ENCODE peak calls at places on chromosomes 12 and 14, in six cellular contexts. One of them, this sample, is unnamed.

GRCh38 chr14:100408350-100409015 is 85.3 kb downstream of the SLC25A47 start:
- DNase-seq in neuronal stem cell: no peak
- DNase-seq in SK-N-SH: no peak
- DNase-seq in astrocyte of the cerebellum: peak
- DNase-seq in fibroblast of pulmonary artery: peak
- DNase-seq in bronchial epithelial cell: peak
- DNase-seq in this sample: no peak

GRCh38 chr12:120890963-120891362 is 13.2 kb downstream of the SPPL3 start:
- DNase-seq in bronchial epithelial cell: no peak
- DNase-seq in astrocyte of the cerebellum: no peak
- DNase-seq in fibroblast of pulmonary artery: no peak
- DNase-seq in neuronal stem cell: no peak
- DNase-seq in SK-N-SH: no peak
- DNase-seq in this sample: no peak

GRCh38 chr12:9625019-9625418 is 17.3 kb upstream of the KLRB1 start:
- DNase-seq in bronchial epithelial cell: peak
- DNase-seq in fibroblast of pulmonary artery: no peak
- DNase-seq in SK-N-SH: no peak
- DNase-seq in astrocyte of the cerebellum: no peak
- DNase-seq in neuronal stem cell: no peak
- DNase-seq in this sample: no peak

GRCh38 chr14:58104808-58105207 is 47.2 kb downstream of the ARMH4 start:
- DNase-seq in SK-N-SH: no peak
- DNase-seq in fibroblast of pulmonary artery: peak
- DNase-seq in neuronal stem cell: no peak
- DNase-seq in bronchial epithelial cell: peak
- DNase-seq in astrocyte of the cerebellum: peak
- DNase-seq in this sample: peak

GRCh38 chr14:74934476-74935339 is 11.6 kb upstream of the RPS6KL1 start:
- DNase-seq in neuronal stem cell: no peak
- DNase-seq in astrocyte of the cerebellum: no peak
- DNase-seq in fibroblast of pulmonary artery: no peak
- DNase-seq in bronchial epithelial cell: no peak
- DNase-seq in SK-N-SH: no peak
- DNase-seq in this sample: no peak

GRCh38 chr14:98937021-98937420 is 335.0 kb downstream of the BCL11B start:
- DNase-seq in bronchial epithelial cell: no peak
- DNase-seq in astrocyte of the cerebellum: no peak
- DNase-seq in neuronal stem cell: no peak
- DNase-seq in fibroblast of pulmonary artery: no peak
- DNase-seq in SK-N-SH: no peak
- DNase-seq in this sample: no peak

GRCh38 chr14:54650331-54651017 is 83.5 kb downstream of the SAMD4A start:
- DNase-seq in SK-N-SH: no peak
- DNase-seq in astrocyte of the cerebellum: no peak
- DNase-seq in bronchial epithelial cell: peak
- DNase-seq in neuronal stem cell: no peak
- DNase-seq in fibroblast of pulmonary artery: peak
- DNase-seq in this sample: peak

GRCh38 chr12:2414810-2415567 is 362.2 kb downstream of the CACNA1C start:
- DNase-seq in neuronal stem cell: no peak
- DNase-seq in fibroblast of pulmonary artery: no peak
- DNase-seq in astrocyte of the cerebellum: no peak
- DNase-seq in SK-N-SH: no peak
- DNase-seq in bronchial epithelial cell: no peak
- DNase-seq in this sample: no peak

GRCh38 chr14:68544150-68544892 is 248.5 kb downstream of the ZFP36L1 start:
- DNase-seq in fibroblast of pulmonary artery: peak
- DNase-seq in SK-N-SH: no peak
- DNase-seq in astrocyte of the cerebellum: peak
- DNase-seq in neuronal stem cell: no peak
- DNase-seq in bronchial epithelial cell: peak
- DNase-seq in this sample: peak

GRCh38 chr14:90557516-90557915 is 160.7 kb downstream of the CALM1 start:
- DNase-seq in neuronal stem cell: no peak
- DNase-seq in bronchial epithelial cell: no peak
- DNase-seq in SK-N-SH: no peak
- DNase-seq in fibroblast of pulmonary artery: no peak
- DNase-seq in astrocyte of the cerebellum: no peak
- DNase-seq in this sample: no peak

GRCh38 chr12:121872546-121873223 is 14.0 kb upstream of the HPD start:
- DNase-seq in bronchial epithelial cell: peak
- DNase-seq in neuronal stem cell: no peak
- DNase-seq in fibroblast of pulmonary artery: peak
- DNase-seq in SK-N-SH: peak
- DNase-seq in astrocyte of the cerebellum: peak
- DNase-seq in this sample: peak

GRCh38 chr12:124992874-124993567 is 424 bp upstream of the BRI3BP start:
- DNase-seq in astrocyte of the cerebellum: no peak
- DNase-seq in bronchial epithelial cell: peak
- DNase-seq in neuronal stem cell: peak
- DNase-seq in SK-N-SH: peak
- DNase-seq in fibroblast of pulmonary artery: peak
- DNase-seq in this sample: no peak

GRCh38 chr14:68689426-68689825 is 103.4 kb downstream of the ZFP36L1 start:
- DNase-seq in SK-N-SH: no peak
- DNase-seq in bronchial epithelial cell: no peak
- DNase-seq in neuronal stem cell: no peak
- DNase-seq in fibroblast of pulmonary artery: no peak
- DNase-seq in astrocyte of the cerebellum: no peak
- DNase-seq in this sample: no peak

GRCh38 chr12:50621435-50622304 is 116.9 kb downstream of the DIP2B start:
- DNase-seq in SK-N-SH: no peak
- DNase-seq in astrocyte of the cerebellum: no peak
- DNase-seq in bronchial epithelial cell: no peak
- DNase-seq in fibroblast of pulmonary artery: no peak
- DNase-seq in neuronal stem cell: peak
- DNase-seq in this sample: no peak

GRCh38 chr12:115176741-115177400 is 492.9 kb upstream of the TBX3 start:
- DNase-seq in bronchial epithelial cell: no peak
- DNase-seq in neuronal stem cell: no peak
- DNase-seq in fibroblast of pulmonary artery: peak
- DNase-seq in SK-N-SH: peak
- DNase-seq in astrocyte of the cerebellum: no peak
- DNase-seq in this sample: no peak

GRCh38 chr12:52236386-52237050 is 3.5 kb downstream of the KRT7 start:
- DNase-seq in neuronal stem cell: no peak
- DNase-seq in astrocyte of the cerebellum: no peak
- DNase-seq in fibroblast of pulmonary artery: no peak
- DNase-seq in SK-N-SH: peak
- DNase-seq in bronchial epithelial cell: no peak
- DNase-seq in this sample: no peak

GRCh38 chr12:52216107-52216506 is 16.9 kb upstream of the KRT7 start:
- DNase-seq in astrocyte of the cerebellum: no peak
- DNase-seq in fibroblast of pulmonary artery: no peak
- DNase-seq in bronchial epithelial cell: no peak
- DNase-seq in SK-N-SH: no peak
- DNase-seq in neuronal stem cell: no peak
- DNase-seq in this sample: no peak

GRCh38 chr14:81062380-81062779 is 107.0 kb downstream of the TSHR start:
- DNase-seq in astrocyte of the cerebellum: no peak
- DNase-seq in bronchial epithelial cell: no peak
- DNase-seq in neuronal stem cell: no peak
- DNase-seq in fibroblast of pulmonary artery: no peak
- DNase-seq in SK-N-SH: no peak
- DNase-seq in this sample: no peak

DNA sequence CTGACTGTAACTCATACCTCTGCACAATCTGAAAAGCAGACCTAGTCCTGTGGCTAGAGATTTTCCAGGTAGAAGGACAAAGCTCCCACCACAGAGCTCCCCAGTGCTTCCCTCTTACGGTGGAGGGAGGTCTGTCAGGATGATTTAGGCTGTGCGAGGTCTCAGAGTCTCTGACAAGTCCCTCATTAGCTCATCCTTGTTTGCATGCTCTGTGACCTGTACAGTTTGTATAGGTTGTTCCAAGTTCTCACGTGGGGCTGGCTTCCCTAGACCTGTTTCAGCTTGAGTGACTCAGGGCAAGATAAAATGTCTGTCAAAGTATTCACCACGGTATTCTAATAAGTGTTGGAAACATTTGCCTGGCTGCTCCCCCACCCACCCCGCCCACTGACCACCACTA is 34.8 kb downstream of the ASCL1 start:
- DNase-seq in astrocyte of the cerebellum: no peak
- DNase-seq in neuronal stem cell: no peak
- DNase-seq in fibroblast of pulmonary artery: no peak
- DNase-seq in SK-N-SH: no peak
- DNase-seq in bronchial epithelial cell: no peak
- DNase-seq in this sample: no peak
- H3K4me3 ChIP-seq in astrocyte of the cerebellum: no peak
- H3K4me3 ChIP-seq in neuronal stem cell: no peak
- H3K4me3 ChIP-seq in fibroblast of pulmonary artery: no peak
- H3K4me3 ChIP-seq in SK-N-SH: no peak
- H3K4me3 ChIP-seq in bronchial epithelial cell: no peak
- H3K4me3 ChIP-seq in this sample: no peak

GRCh38 chr12:91998316-91998715 is 147.3 kb downstream of the BTG1 start:
- DNase-seq in bronchial epithelial cell: no peak
- DNase-seq in astrocyte of the cerebellum: no peak
- DNase-seq in neuronal stem cell: no peak
- DNase-seq in SK-N-SH: no peak
- DNase-seq in fibroblast of pulmonary artery: no peak
- DNase-seq in this sample: no peak

GRCh38 chr12:92002195-92002649 is 143.4 kb downstream of the BTG1 start:
- DNase-seq in neuronal stem cell: no peak
- DNase-seq in SK-N-SH: no peak
- DNase-seq in fibroblast of pulmonary artery: no peak
- DNase-seq in astrocyte of the cerebellum: no peak
- DNase-seq in bronchial epithelial cell: no peak
- DNase-seq in this sample: no peak

GRCh38 chr12:91999823-92000222 is 145.8 kb downstream of the BTG1 start:
- DNase-seq in neuronal stem cell: no peak
- DNase-seq in astrocyte of the cerebellum: no peak
- DNase-seq in bronchial epithelial cell: no peak
- DNase-seq in SK-N-SH: no peak
- DNase-seq in fibroblast of pulmonary artery: no peak
- DNase-seq in this sample: no peak

GRCh38 chr12:92002673-92003382 is 142.8 kb downstream of the BTG1 start:
- DNase-seq in fibroblast of pulmonary artery: peak
- DNase-seq in SK-N-SH: peak
- DNase-seq in astrocyte of the cerebellum: no peak
- DNase-seq in bronchial epithelial cell: no peak
- DNase-seq in neuronal stem cell: no peak
- DNase-seq in this sample: no peak

DNA sequence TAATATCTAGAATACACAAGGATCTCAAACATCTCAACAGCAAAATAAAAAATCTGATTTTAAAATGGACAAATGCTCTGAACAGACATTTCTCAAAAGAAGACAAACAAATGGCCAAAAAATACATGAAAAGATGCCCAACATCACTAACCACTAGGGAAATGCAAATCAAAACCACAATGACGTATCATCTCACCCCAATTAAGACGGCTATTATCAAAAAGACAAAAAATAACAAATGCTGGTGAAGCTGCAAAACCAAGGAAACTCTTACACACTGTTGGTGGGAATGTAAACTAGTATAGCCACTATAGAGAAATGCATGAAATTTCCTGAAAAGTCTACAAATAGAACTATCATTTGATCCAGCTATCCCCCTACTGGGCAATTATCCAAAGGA is 145.1 kb downstream of the BTG1 start:
- DNase-seq in astrocyte of the cerebellum: peak
- DNase-seq in neuronal stem cell: no peak
- DNase-seq in bronchial epithelial cell: no peak
- DNase-seq in fibroblast of pulmonary artery: no peak
- DNase-seq in SK-N-SH: no peak
- DNase-seq in this sample: no peak
- H3K4me3 ChIP-seq in astrocyte of the cerebellum: no peak
- H3K4me3 ChIP-seq in neuronal stem cell: no peak
- H3K4me3 ChIP-seq in bronchial epithelial cell: no peak
- H3K4me3 ChIP-seq in fibroblast of pulmonary artery: no peak
- H3K4me3 ChIP-seq in SK-N-SH: no peak
- H3K4me3 ChIP-seq in this sample: no peak

GRCh38 chr12:32496946-32497345 is 97.6 kb downstream of the FGD4 start:
- DNase-seq in SK-N-SH: no peak
- DNase-seq in fibroblast of pulmonary artery: no peak
- DNase-seq in bronchial epithelial cell: no peak
- DNase-seq in astrocyte of the cerebellum: no peak
- DNase-seq in neuronal stem cell: no peak
- DNase-seq in this sample: no peak
- H3K4me3 ChIP-seq in SK-N-SH: no peak
- H3K4me3 ChIP-seq in fibroblast of pulmonary artery: no peak
- H3K4me3 ChIP-seq in bronchial epithelial cell: no peak
- H3K4me3 ChIP-seq in astrocyte of the cerebellum: no peak
- H3K4me3 ChIP-seq in neuronal stem cell: no peak
- H3K4me3 ChIP-seq in this sample: no peak

DNA sequence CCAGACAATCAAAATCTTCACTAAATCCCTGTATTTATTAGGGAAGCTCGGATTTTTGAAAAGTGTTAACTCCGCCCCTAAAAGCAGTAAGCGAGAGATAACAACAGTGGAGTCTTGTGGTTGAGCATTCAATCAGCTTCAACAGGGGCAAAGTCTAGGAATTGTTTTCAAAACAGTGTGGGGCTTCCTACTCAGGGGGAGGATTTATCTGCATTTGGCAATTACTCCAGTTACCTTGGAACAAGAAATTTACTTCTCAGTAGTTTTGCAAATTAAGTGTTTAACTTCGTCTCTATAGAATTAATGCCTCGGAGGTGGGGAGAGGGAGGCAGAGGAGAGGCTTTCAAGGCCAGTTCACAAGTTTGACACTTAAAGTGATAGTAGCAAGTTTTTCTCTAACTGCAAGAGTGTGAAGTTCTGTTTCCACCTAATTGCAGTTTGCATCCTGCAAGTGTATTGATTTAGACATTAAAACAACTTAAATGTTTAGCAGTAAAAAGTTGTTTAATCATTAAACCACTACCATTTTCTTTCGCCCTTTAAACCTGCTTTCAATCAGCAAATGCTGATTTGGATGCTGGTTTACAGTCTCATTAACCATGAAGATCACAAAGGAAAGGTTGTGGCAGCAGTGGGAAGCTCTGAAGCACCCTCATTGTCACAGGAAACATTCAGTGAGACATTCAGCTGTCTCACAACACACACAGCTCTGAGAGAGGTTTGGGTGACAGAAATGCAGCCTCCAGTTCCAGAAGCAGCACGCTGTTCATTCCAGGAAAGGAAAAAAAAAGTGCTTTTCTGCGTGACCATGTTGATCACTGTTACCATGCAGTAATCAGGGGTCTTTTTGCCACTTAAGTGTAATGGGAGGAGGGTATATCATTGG is 102.1 kb downstream of the HMGA2 start:
- DNase-seq in bronchial epithelial cell: no peak
- DNase-seq in fibroblast of pulmonary artery: no peak
- DNase-seq in astrocyte of the cerebellum: no peak
- DNase-seq in SK-N-SH: no peak
- DNase-seq in neuronal stem cell: no peak
- DNase-seq in this sample: no peak
- H3K4me3 ChIP-seq in bronchial epithelial cell: no peak
- H3K4me3 ChIP-seq in fibroblast of pulmonary artery: no peak
- H3K4me3 ChIP-seq in astrocyte of the cerebellum: no peak
- H3K4me3 ChIP-seq in SK-N-SH: no peak
- H3K4me3 ChIP-seq in neuronal stem cell: no peak
- H3K4me3 ChIP-seq in this sample: no peak